ENCODE peak calls at places on chromosomes 11 and 22, in eight cellular contexts. D is fibroblast of the aortic adventitia, K is sigmoid colon, E is heart right ventricle, X is lower lobe of right lung, J is fibroblast of pulmonary artery, T is lower leg skin, W is WERI-Rb-1. Q is an unnamed sample.
A peak's percentile ranks its signal among the peaks of the same experiment; 100 is the strongest.

GRCh38 chr11:130646881-130647280 is 198.4 kb downstream of the ADAMTS15 start:
- DNase-seq in D (peak; percentile 83), W (no peak), J (no peak), K (no peak), T (no peak), X (no peak), E (no peak), Q (no peak)

GRCh38 chr11:131816046-131816445 is 445.6 kb downstream of the NTM start:
- DNase-seq in T (no peak), K (no peak), X (no peak), J (no peak), W (no peak), E (no peak), D (peak; percentile 4), Q (peak; percentile 23)

GRCh38 chr22:37442537-37442936 is 15.3 kb upstream of the ELFN2 start:
- DNase-seq in E (no peak), X (no peak), K (no peak), W (no peak), T (no peak), D (peak; percentile 35), J (peak; percentile 61), Q (peak; percentile 60)

GRCh38 chr11:26830757-26831156 is 108.9 kb upstream of the SLC5A12 start:
- DNase-seq in K (no peak), J (no peak), D (peak; percentile 30), T (no peak), X (no peak), W (no peak), E (no peak), Q (peak; percentile 26)

GRCh38 chr22:22400964-22401363 is 107.6 kb downstream of the ZNF280B start:
- DNase-seq in K (no peak), E (no peak), T (no peak), J (no peak), X (no peak), W (no peak), D (no peak), Q (no peak)

GRCh38 chr11:63614136-63614664 is at the start of gene PLAAT3:
- DNase-seq in T (peak; percentile 93), W (peak; percentile 34), D (peak; percentile 62), E (peak; percentile 90), J (peak; percentile 30), K (peak; percentile 87), X (peak; percentile 93), Q (peak; percentile 70)

GRCh38 chr22:38578505-38578904 is 8.5 kb upstream of the DMC1 start:
- DNase-seq in E (no peak), J (no peak), D (no peak), T (no peak), X (no peak), W (peak; percentile 65), K (no peak), Q (no peak)

GRCh38 chr11:126340960-126341709 is 14.4 kb upstream of the ST3GAL4 start:
- DNase-seq in T (no peak), D (no peak), X (no peak), W (no peak), E (no peak), K (no peak), J (no peak), Q (no peak)

GRCh38 chr11:64771861-64772260 is 6.5 kb downstream of the SF1 start:
- DNase-seq in X (no peak), D (no peak), T (no peak), E (no peak), J (no peak), K (no peak), W (no peak), Q (no peak)

GRCh38 chr11:64754919-64755662 is 4.7 kb downstream of the PYGM start:
- DNase-seq in K (peak; percentile 57), J (no peak), D (no peak), X (no peak), E (no peak), W (no peak), T (no peak), Q (no peak)

GRCh38 chr11:78259777-78260470 is 71.2 kb downstream of the USP35 start:
- DNase-seq in X (no peak), T (no peak), E (no peak), W (no peak), K (no peak), J (no peak), D (no peak), Q (no peak)

GRCh38 chr11:18011633-18012313 is 1.1 kb downstream of the SERGEF start:
- DNase-seq in K (no peak), D (peak; percentile 3), J (no peak), T (no peak), X (no peak), W (no peak), E (no peak), Q (no peak)

GRCh38 chr11:88538088-88538487 is 200.6 kb upstream of the CTSC start:
- DNase-seq in K (no peak), T (no peak), X (no peak), E (no peak), J (peak; percentile 67), W (no peak), D (peak; percentile 68), Q (peak; percentile 65)

GRCh38 chr11:75240381-75241035 is at the start of gene TPBGL:
- DNase-seq in E (peak; percentile 28), X (no peak), K (peak; percentile 63), D (no peak), J (no peak), T (peak; percentile 80), W (peak; percentile 61), Q (peak; percentile 16)

GRCh38 chr11:102614485-102614884 is 10.6 kb downstream of the MMP20 start:
- DNase-seq in K (no peak), E (no peak), X (no peak), T (no peak), D (no peak), W (no peak), J (no peak), Q (no peak)

GRCh38 chr11:115682901-115683300 is 178.7 kb upstream of the CADM1 start:
- DNase-seq in J (no peak), D (no peak), W (no peak), T (no peak), E (no peak), K (no peak), X (no peak), Q (no peak)

GRCh38 chr11:120564573-120565301 is 53.2 kb downstream of the GRIK4 start:
- DNase-seq in T (peak; percentile 87), K (no peak), D (peak; percentile 9), E (peak; percentile 50), W (peak; percentile 86), J (peak; percentile 68), X (peak; percentile 52), Q (peak; percentile 38)

GRCh38 chr11:12868315-12869073 is 140.6 kb upstream of the RASSF10 start:
- DNase-seq in W (no peak), T (no peak), E (no peak), D (peak; percentile 39), X (no peak), J (no peak), K (no peak), Q (peak; percentile 47)
- TF ChIP-seq CTCF in W (no peak), T (no peak), E (peak; percentile 19), D (peak; percentile 38), X (no peak), J (peak; percentile 45), K (no peak), Q (no peak)

DNA sequence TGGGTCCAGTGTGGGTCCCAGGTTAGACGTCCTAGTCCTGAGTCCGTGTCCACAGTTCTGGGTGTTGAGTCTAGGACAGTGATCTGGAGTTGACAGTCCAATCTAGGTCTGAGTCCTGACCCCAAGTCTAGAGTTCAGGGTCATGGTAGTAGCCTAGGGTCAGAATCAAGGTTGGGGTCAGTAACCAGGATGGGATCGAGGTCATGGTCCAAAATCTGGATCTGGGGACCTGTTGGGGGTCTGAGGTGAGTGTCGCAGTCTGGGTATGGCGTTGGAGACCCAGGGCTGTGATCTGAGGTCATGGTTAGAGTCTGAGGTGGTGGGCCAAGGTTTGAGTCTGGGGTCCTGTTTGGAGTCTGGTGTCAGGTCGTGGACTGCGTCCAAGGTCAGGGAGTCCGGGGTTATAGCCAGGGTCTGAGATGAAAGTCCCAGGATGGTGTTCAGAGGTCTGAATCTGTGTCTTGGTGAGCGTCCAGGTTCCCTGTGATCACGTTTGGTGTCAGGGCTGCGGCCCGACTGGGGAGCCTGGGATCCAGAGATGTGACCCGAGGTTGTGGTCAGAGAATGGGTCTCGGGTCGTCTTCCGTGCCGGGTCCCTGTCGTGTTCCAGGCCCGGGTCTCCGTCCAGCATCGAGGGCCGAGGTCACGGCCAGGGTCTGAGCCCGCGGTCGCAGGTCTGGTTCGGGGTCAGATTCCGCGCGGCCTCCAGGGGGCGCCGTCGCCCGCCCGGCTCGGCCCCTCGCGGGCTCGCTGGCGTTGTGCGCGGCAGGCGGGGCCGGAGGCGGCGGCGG is 445 bp upstream of the GRK2 start:
- DNase-seq in E (peak; percentile 89), X (peak; percentile 88), D (peak; percentile 53), W (peak; percentile 65), K (peak; percentile 88), J (peak; percentile 62), T (peak; percentile 96), Q (peak; percentile 85)
- H3K4me3 ChIP-seq in E (no peak overlapping the region), X (peak overlapping the region; percentile 29), D (peak overlapping the region; percentile 53), W (no peak overlapping the region), K (peak overlapping the region; percentile 25), J (peak overlapping the region; percentile 28), T (no peak overlapping the region), Q (peak overlapping the region; percentile 12)

GRCh38 chr11:60625262-60625661 is 74.2 kb upstream of the MS4A8 start:
- DNase-seq in D (peak; percentile 19), W (peak; percentile 20), E (no peak), J (peak; percentile 17), X (no peak), T (no peak), K (no peak), Q (peak; percentile 21)
- TF ChIP-seq CTCF in D (no peak), W (peak; percentile 47), E (no peak), J (peak; percentile 5), X (peak; percentile 34), T (no peak), K (no peak), Q (no peak)

DNA sequence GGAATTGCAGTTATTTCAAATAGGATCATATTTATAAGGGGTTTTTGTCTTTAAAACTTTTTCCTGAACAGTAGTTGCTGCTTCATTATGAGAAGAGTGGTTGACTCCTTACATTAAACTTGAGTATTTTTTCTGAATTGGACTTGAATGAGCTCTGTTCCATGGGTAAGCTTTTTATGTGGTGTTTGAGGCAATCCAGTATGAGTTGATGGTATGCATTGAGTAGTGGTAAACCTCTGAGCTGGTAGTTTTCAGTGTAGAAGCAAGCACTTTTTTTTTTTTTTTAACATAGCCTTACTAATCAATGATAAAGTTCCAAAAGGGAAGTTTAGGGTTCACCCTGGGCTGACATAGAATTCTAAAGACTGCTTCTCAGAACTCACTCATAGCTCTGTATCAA is 3.4 kb downstream of the KMT2A start:
- DNase-seq in K (no peak), T (no peak), X (no peak), J (no peak), W (no peak), D (no peak), E (no peak), Q (no peak)
- H3K4me3 ChIP-seq in K (no peak overlapping the region), T (no peak overlapping the region), X (no peak overlapping the region), J (no peak overlapping the region), W (no peak overlapping the region), D (no peak overlapping the region), E (no peak overlapping the region), Q (no peak overlapping the region)

DNA sequence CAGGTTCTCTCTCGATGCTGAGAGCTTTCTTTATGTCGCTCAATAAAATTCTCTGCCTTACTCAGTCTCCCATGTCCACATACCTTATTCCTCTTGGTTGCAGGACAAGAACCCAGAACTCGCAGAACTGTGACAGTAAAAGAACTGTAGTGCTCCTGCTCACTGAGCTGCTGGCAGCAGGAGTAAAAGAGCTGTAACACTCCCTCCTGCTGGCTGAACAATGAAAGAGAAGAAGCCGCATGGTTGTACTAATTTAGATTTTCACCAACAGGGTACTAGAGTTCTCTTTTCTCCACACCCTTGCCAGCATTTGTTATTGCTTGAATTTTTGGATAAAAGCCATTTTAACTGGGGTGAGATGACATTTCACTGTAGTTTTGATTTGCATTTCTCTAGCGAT is 433.2 kb downstream of the GUCY1A2 start:
- DNase-seq in K (no peak), D (peak; percentile 53), E (no peak), J (peak; percentile 53), W (peak; percentile 34), T (no peak), X (no peak), Q (peak; percentile 40)
- TF ChIP-seq CTCF in K (no peak), D (peak; percentile 52), E (no peak), J (peak; percentile 44), W (peak; percentile 62), T (no peak), X (no peak), Q (peak; percentile 46)

Q was measured in foreskin fibroblast.